ENCODE peak calls at places on chromosomes 3 and 15, in five cellular contexts. S is A549, Z is mesendoderm, V is sigmoid colon, L is heart right ventricle. B is an unnamed sample. For H3K4me1, the result is how much of the 10 kb centered on the place peaks cover.

GRCh38 chr15:81293728-81294500 is 30.0 kb downstream of the STARD5 start:
- DNase-seq in S (no peak), Z (no peak), V (no peak), L (no peak), B (no peak)

GRCh38 chr3:11014752-11015151 is 22.2 kb downstream of the SLC6A1 start:
- DNase-seq in S (no peak), Z (no peak), V (no peak), L (no peak), B (no peak)

GRCh38 chr3:12759097-12759679 is at the start of gene TMEM40:
- DNase-seq in S (no peak), Z (peak), V (no peak), L (no peak), B (no peak)

GRCh38 chr15:66883322-66883911 is 181.4 kb downstream of the SMAD6 start:
- DNase-seq in S (peak), Z (peak), V (peak), L (peak), B (peak)

GRCh38 chr15:44529864-44530604 is 6.9 kb upstream of the EIF3J start:
- DNase-seq in S (no peak), Z (no peak), V (no peak), L (no peak), B (no peak)

GRCh38 chr3:132536442-132537153 is 60.5 kb upstream of the ACKR4 start:
- DNase-seq in S (no peak), Z (peak), V (no peak), L (no peak), B (no peak)

GRCh38 chr15:40906101-40906946 is 12.1 kb downstream of the VPS18 start:
- DNase-seq in S (no peak), Z (peak), V (peak), L (peak), B (peak)

GRCh38 chr3:23738946-23739345 is 66.8 kb upstream of the UBE2E1 start:
- DNase-seq in S (no peak), Z (no peak), V (no peak), L (no peak), B (no peak)

GRCh38 chr3:65371053-65371452 is 667.7 kb downstream of the MAGI1 start:
- DNase-seq in S (no peak), Z (no peak), V (no peak), L (no peak), B (no peak)

GRCh38 chr3:9914011-9914410 is 2.9 kb upstream of the IL17RC start:
- DNase-seq in S (no peak), Z (no peak), V (no peak), L (no peak), B (no peak)

GRCh38 chr3:30586091-30586805 is 20.2 kb upstream of the TGFBR2 start:
- DNase-seq in S (no peak), Z (no peak), V (no peak), L (no peak), B (no peak)

GRCh38 chr3:134143828-134144390 is 106.8 kb downstream of the RYK start:
- DNase-seq in S (no peak), Z (no peak), V (no peak), L (no peak), B (no peak)

GRCh38 chr3:74883690-74884089 is 269.2 kb upstream of the CNTN3 start:
- DNase-seq in S (no peak), Z (peak), V (no peak), L (no peak), B (no peak)

GRCh38 chr3:40800343-40800742 is 275.6 kb downstream of the ZNF621 start:
- DNase-seq in S (peak), Z (peak), V (peak), L (peak), B (peak)

GRCh38 chr3:138818175-138818574 is 16.6 kb downstream of the PIK3CB start:
- DNase-seq in S (no peak), Z (no peak), V (no peak), L (no peak), B (no peak)

GRCh38 chr3:69379661-69380060 is 6.2 kb downstream of the FRMD4B start:
- DNase-seq in S (no peak), Z (no peak), V (no peak), L (no peak), B (no peak)

GRCh38 chr15:26177816-26178215 is 314.7 kb upstream of the ATP10A start:
- DNase-seq in S (no peak), Z (no peak), V (no peak), L (no peak), B (no peak)

GRCh38 chr15:84996055-84996454 is 14.4 kb downstream of the PDE8A start:
- DNase-seq in S (no peak), Z (no peak), V (no peak), L (no peak), B (no peak)

GRCh38 chr15:38670142-38671002 is 105.8 kb upstream of the RASGRP1 start:
- DNase-seq in S (no peak), Z (no peak), V (no peak), L (no peak), B (no peak)

GRCh38 chr3:141412087-141412935 is 44.0 kb downstream of the ZBTB38 start:
- DNase-seq in S (peak), Z (peak), V (peak), L (peak), B (peak)

GRCh38 chr3:156751461-156752025 is 74.6 kb upstream of the LEKR1 start:
- DNase-seq in S (no peak), Z (peak), V (no peak), L (peak), B (peak)

GRCh38 chr3:36905545-36905944 is 39.3 kb downstream of the TRANK1 start:
- DNase-seq in S (no peak), Z (no peak), V (no peak), L (no peak), B (no peak)

GRCh38 chr3:36904641-36905040 is 40.2 kb downstream of the TRANK1 start:
- DNase-seq in S (no peak), Z (peak), V (no peak), L (no peak), B (no peak)

GRCh38 chr3:36900474-36901443 is 44.1 kb downstream of the TRANK1 start:
- DNase-seq in S (no peak), Z (no peak), V (no peak), L (no peak), B (no peak)

GRCh38 chr3:36903119-36903882 is 41.6 kb downstream of the TRANK1 start:
- DNase-seq in S (no peak), Z (no peak), V (no peak), L (no peak), B (no peak)

GRCh38 chr3:36901588-36901987 is 43.3 kb downstream of the TRANK1 start:
- DNase-seq in S (no peak), Z (no peak), V (no peak), L (no peak), B (no peak)
- H3K4me1 ChIP-seq in S (under half), Z (under half), V (under half), L (under half), B (under half)

DNA sequence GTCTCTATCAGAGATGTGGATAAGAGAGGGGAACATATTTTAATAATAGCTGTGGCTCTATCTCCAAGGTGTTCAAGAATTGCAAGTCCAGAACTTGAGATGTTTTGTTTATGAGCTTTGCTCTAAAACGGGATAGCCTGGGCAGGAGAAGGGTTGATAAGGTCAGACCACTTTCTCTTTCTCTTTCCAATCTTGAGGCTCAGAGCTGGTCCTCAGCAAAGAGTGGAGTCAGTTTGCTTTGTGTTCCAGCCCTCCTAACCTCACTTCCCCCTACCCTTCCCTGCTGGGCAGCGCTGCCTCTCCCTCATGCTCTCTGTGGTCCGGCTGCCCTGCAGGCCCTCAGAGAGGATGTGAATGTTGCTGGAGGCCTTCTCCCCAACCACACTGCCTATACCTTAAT is 13.8 kb downstream of the KLHL6 start:
- DNase-seq in S (no peak), Z (no peak), V (no peak), L (no peak), B (no peak)
- H3K27ac ChIP-seq in S (no peak), Z (no peak), V (no peak), L (no peak), B (no peak)

DNA sequence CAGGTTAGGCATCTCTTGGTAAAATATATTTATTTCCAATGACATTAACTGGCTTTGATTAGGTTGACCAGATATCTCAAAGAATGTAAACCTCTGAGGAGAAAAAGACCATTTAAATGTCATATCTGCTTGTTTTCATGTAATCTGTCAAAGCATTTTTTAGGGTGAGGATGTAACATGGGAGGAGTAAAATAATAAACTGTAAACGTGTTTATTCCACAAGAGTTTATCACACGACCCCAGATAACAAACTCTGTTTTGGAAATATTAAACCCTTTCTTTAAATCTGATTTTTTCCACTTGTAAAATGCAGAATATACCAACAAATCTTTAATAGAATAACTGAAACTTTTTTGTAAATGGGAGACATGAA is 1.6 kb downstream of the TM4SF1 start:
- DNase-seq in S (no peak), Z (no peak), V (no peak), L (no peak), B (no peak)
- H3K4me1 ChIP-seq in S (half or more), Z (under half), V (under half), L (under half), B (under half)

GRCh38 chr3:42473083-42473932 is 29.1 kb upstream of the VIPR1 start:
- DNase-seq in S (no peak), Z (no peak), V (no peak), L (no peak), B (no peak)
- H3K27ac ChIP-seq in S (no peak), Z (no peak), V (no peak), L (no peak), B (no peak)

GRCh38 chr15:53833134-53833624 is 73.7 kb upstream of the WDR72 start:
- DNase-seq in S (no peak), Z (peak), V (peak), L (peak), B (peak)

GRCh38 chr15:53834214-53834613 is 74.8 kb upstream of the WDR72 start:
- DNase-seq in S (no peak), Z (no peak), V (no peak), L (no peak), B (no peak)

GRCh38 chr15:53837263-53837662 is 77.8 kb upstream of the WDR72 start:
- DNase-seq in S (no peak), Z (no peak), V (no peak), L (no peak), B (no peak)

GRCh38 chr15:53836618-53837017 is 77.2 kb upstream of the WDR72 start:
- DNase-seq in S (no peak), Z (no peak), V (no peak), L (no peak), B (no peak)

GRCh38 chr15:53835309-53835708 is 75.8 kb upstream of the WDR72 start:
- DNase-seq in S (no peak), Z (no peak), V (no peak), L (no peak), B (no peak)
- H3K4me1 ChIP-seq in S (half or more), Z (under half), V (under half), L (under half), B (under half)

DNA sequence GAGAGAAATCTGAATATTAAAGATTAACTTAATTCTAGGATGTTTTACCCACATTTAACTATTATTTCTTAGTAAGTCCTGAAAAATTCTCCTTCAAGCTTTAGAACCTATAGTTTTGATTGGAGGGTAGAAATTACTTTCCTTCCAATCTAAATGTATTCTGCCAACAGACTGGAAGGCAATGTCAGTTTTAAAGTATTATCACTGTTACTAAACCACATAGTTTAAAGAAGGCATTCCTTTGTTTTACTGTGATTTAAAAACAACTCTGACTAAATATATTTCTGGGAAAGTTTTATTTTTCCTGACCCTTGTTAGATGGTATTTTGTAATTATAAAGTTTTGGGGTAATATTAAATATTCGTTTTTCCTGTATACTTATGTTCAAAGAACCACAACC is 382.5 kb downstream of the TBC1D5 start:
- DNase-seq in S (no peak), Z (no peak), V (no peak), L (no peak), B (no peak)
- H3K27ac ChIP-seq in S (no peak), Z (no peak), V (no peak), L (no peak), B (no peak)

GRCh38 chr15:91860498-91860897 is 7.0 kb downstream of the SLCO3A1 start:
- DNase-seq in S (no peak), Z (no peak), V (no peak), L (no peak), B (no peak)

GRCh38 chr15:91857224-91857585 is 3.7 kb downstream of the SLCO3A1 start:
- DNase-seq in S (no peak), Z (no peak), V (no peak), L (no peak), B (no peak)

GRCh38 chr15:91855684-91856553 is 2.4 kb downstream of the SLCO3A1 start:
- DNase-seq in S (peak), Z (peak), V (no peak), L (no peak), B (no peak)

GRCh38 chr15:91855241-91855640 is 1.7 kb downstream of the SLCO3A1 start:
- DNase-seq in S (no peak), Z (no peak), V (no peak), L (no peak), B (no peak)

DNA sequence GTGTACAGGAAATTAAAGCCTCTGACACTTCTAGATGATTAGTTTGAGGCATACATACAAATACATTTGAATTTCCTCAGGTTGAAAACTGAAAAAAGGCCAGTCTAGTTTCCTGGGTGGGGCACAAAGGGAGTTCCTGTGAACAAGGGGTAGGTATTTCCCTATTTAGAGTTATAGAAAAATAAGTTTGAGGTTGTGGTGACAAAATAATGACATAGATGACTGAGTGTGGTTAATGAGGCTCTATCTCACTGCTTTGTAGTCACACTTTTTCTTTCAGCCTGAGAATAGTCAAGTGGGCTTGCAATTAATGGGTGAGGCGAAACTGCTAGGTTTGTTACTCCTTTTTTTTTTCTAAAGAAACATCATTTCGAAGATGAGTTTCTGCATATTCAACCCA is 4.3 kb downstream of the SLCO3A1 start:
- DNase-seq in S (no peak), Z (no peak), V (no peak), L (no peak), B (no peak)
- H3K4me1 ChIP-seq in S (under half), Z (under half), V (under half), L (under half), B (under half)

GRCh38 chr3:152198655-152199054 is 70.1 kb upstream of the MBNL1 start:
- DNase-seq in S (no peak), Z (no peak), V (no peak), L (no peak), B (no peak)

GRCh38 chr3:152197451-152197850 is 71.3 kb upstream of the MBNL1 start:
- DNase-seq in S (no peak), Z (no peak), V (no peak), L (no peak), B (no peak)

GRCh38 chr3:152197937-152198336 is 70.8 kb upstream of the MBNL1 start:
- DNase-seq in S (no peak), Z (peak), V (no peak), L (no peak), B (no peak)

GRCh38 chr3:152195206-152195605 is 73.5 kb upstream of the MBNL1 start:
- DNase-seq in S (no peak), Z (no peak), V (no peak), L (no peak), B (no peak)

GRCh38 chr3:152196782-152197181 is 71.9 kb upstream of the MBNL1 start:
- DNase-seq in S (no peak), Z (no peak), V (no peak), L (no peak), B (no peak)
- H3K27ac ChIP-seq in S (no peak), Z (no peak), V (peak), L (peak), B (peak)

GRCh38 chr3:61736506-61736905 is 175.1 kb downstream of the PTPRG start:
- DNase-seq in S (no peak), Z (no peak), V (no peak), L (no peak), B (no peak)

GRCh38 chr3:61733866-61734265 is 172.5 kb downstream of the PTPRG start:
- DNase-seq in S (no peak), Z (no peak), V (no peak), L (peak), B (no peak)

GRCh38 chr3:61730577-61731231 is 169.3 kb downstream of the PTPRG start:
- DNase-seq in S (no peak), Z (no peak), V (no peak), L (no peak), B (no peak)

GRCh38 chr3:61733000-61733399 is 171.6 kb downstream of the PTPRG start:
- DNase-seq in S (no peak), Z (no peak), V (no peak), L (no peak), B (no peak)

GRCh38 chr3:61734980-61735731 is 173.8 kb downstream of the PTPRG start:
- DNase-seq in S (no peak), Z (peak), V (no peak), L (no peak), B (no peak)
- H3K4me1 ChIP-seq in S (under half), Z (under half), V (under half), L (under half), B (under half)